ENCODE peak calls at places on chromosomes 1 and 21, in eight cellular contexts. U is T-helper 2 cell; I is activated T-helper 9 cell treated with anti-CD3 and anti-CD28 coated beads, Interleukin-2, amount 50 U/mL, for 16 hours; D is left ventricle myocardium superior; R is NCI-H526; K is CD8-positive, alpha-beta memory T cell; J is stimulated activated CD4-positive, alpha-beta T cell treated with anti-CD3 and anti-CD28 coated beads, Interleukin-4, amount 100 ng/mL, for 4 hours; H is naive B cell. F is an unnamed sample.

GRCh38 chr1:223331929-223332328 is 32.0 kb downstream of the SUSD4 start:
- DNase-seq in U (no peak), I (no peak), D (no peak), R (no peak), K (no peak), J (no peak), H (no peak), F (no peak)

GRCh38 chr1:176227579-176227978 is 20.5 kb upstream of the COP1 start:
- DNase-seq in U (no peak), I (no peak), D (no peak), R (no peak), K (no peak), J (no peak), H (no peak), F (no peak)

GRCh38 chr1:77929806-77930205 is 41.4 kb downstream of the NEXN start:
- DNase-seq in U (no peak), I (no peak), D (no peak), R (no peak), K (no peak), J (no peak), H (no peak), F (no peak)

GRCh38 chr1:245418029-245418428 is 263.2 kb downstream of the KIF26B start:
- DNase-seq in U (no peak), I (no peak), D (no peak), R (no peak), K (no peak), J (no peak), H (no peak), F (no peak)

GRCh38 chr1:30966690-30967369 is 58.3 kb upstream of the SDC3 start:
- DNase-seq in U (no peak), I (no peak), D (no peak), R (no peak), K (no peak), J (no peak), H (no peak), F (no peak)

GRCh38 chr1:63717511-63718120 is 56.2 kb upstream of the ROR1 start:
- DNase-seq in U (no peak), I (no peak), D (no peak), R (no peak), K (no peak), J (no peak), H (no peak), F (no peak)

GRCh38 chr1:215405211-215405610 is 161.9 kb upstream of the KCTD3 start:
- DNase-seq in U (no peak), I (no peak), D (no peak), R (no peak), K (no peak), J (no peak), H (no peak), F (no peak)

GRCh38 chr1:107649023-107649422 is 316.0 kb downstream of the VAV3 start:
- DNase-seq in U (no peak), I (no peak), D (no peak), R (no peak), K (no peak), J (no peak), H (no peak), F (no peak)

GRCh38 chr1:203274603-203275381 is 30.5 kb upstream of the BTG2 start:
- DNase-seq in U (no peak), I (no peak), D (no peak), R (no peak), K (no peak), J (no peak), H (peak), F (no peak)

GRCh38 chr1:216599851-216600250 is 123.4 kb downstream of the ESRRG start:
- DNase-seq in U (no peak), I (no peak), D (no peak), R (no peak), K (no peak), J (no peak), H (no peak), F (no peak)

GRCh38 chr1:184947497-184948256 is 26.6 kb downstream of the NIBAN1 start:
- DNase-seq in U (no peak), I (no peak), D (no peak), R (no peak), K (no peak), J (no peak), H (no peak), F (no peak)

GRCh38 chr21:15514073-15514946 is 215.5 kb upstream of the USP25 start:
- DNase-seq in U (peak), I (peak), D (no peak), R (no peak), K (peak), J (peak), H (peak), F (peak)

GRCh38 chr1:1091344-1092148 is 17.4 kb upstream of the RNF223 start:
- DNase-seq in U (no peak), I (no peak), D (no peak), R (no peak), K (no peak), J (no peak), H (no peak), F (no peak)

GRCh38 chr1:228005511-228006033 is 1.2 kb upstream of the WNT3A start:
- DNase-seq in U (no peak), I (no peak), D (no peak), R (no peak), K (no peak), J (no peak), H (no peak), F (no peak)

GRCh38 chr1:172976222-172977041 is 74.3 kb downstream of the TNFSF18 start:
- DNase-seq in U (no peak), I (no peak), D (no peak), R (no peak), K (no peak), J (no peak), H (no peak), F (no peak)

GRCh38 chr1:244866355-244866754 is 2.0 kb upstream of the HNRNPU start:
- DNase-seq in U (no peak), I (no peak), D (no peak), R (no peak), K (no peak), J (no peak), H (no peak), F (no peak)

GRCh38 chr1:67489643-67490042 is 59.4 kb upstream of the SERBP1 start:
- DNase-seq in U (no peak), I (no peak), D (no peak), R (peak), K (peak), J (no peak), H (peak), F (no peak)

GRCh38 chr1:21378705-21379494 is 61.0 kb upstream of the NBPF3 start:
- DNase-seq in U (no peak), I (no peak), D (no peak), R (no peak), K (no peak), J (no peak), H (no peak), F (no peak)

GRCh38 chr1:110292327-110292741 is 46.8 kb upstream of the RBM15 start:
- DNase-seq in U (no peak), I (no peak), D (no peak), R (no peak), K (no peak), J (no peak), H (no peak), F (no peak)

GRCh38 chr1:50967416-50968020 is 2.5 kb upstream of the CDKN2C start:
- DNase-seq in U (no peak), I (no peak), D (no peak), R (peak), K (no peak), J (no peak), H (no peak), F (no peak)

GRCh38 chr1:175919001-175919400 is 175.6 kb upstream of the TNR start:
- DNase-seq in U (no peak), I (no peak), D (no peak), R (no peak), K (no peak), J (no peak), H (no peak), F (no peak)

GRCh38 chr1:28456078-28456477 is 49.8 kb upstream of the RCC1 start:
- DNase-seq in U (no peak), I (no peak), D (no peak), R (no peak), K (no peak), J (no peak), H (no peak), F (no peak)

GRCh38 chr1:2555634-2556276 is 416 bp upstream of the TNFRSF14 start:
- DNase-seq in U (peak), I (peak), D (peak), R (no peak), K (peak), J (peak), H (peak), F (peak)

GRCh38 chr1:212162635-212163034 is 122.6 kb upstream of the PPP2R5A start:
- DNase-seq in U (no peak), I (no peak), D (peak), R (no peak), K (peak), J (no peak), H (no peak), F (no peak)

GRCh38 chr1:25848531-25848930 is 10.7 kb downstream of the AUNIP start:
- DNase-seq in U (no peak), I (no peak), D (no peak), R (no peak), K (no peak), J (no peak), H (no peak), F (no peak)

GRCh38 chr1:3775498-3776230 is 3.1 kb downstream of the SMIM1 start:
- DNase-seq in U (peak), I (peak), D (peak), R (peak), K (peak), J (peak), H (peak), F (peak)

GRCh38 chr1:26350701-26351590 is 3.0 kb downstream of the CRYBG2 start:
- DNase-seq in U (no peak), I (no peak), D (no peak), R (no peak), K (no peak), J (no peak), H (no peak), F (no peak)

GRCh38 chr1:26913389-26913753 is 404 bp downstream of the NR0B2 start:
- DNase-seq in U (no peak), I (no peak), D (no peak), R (no peak), K (no peak), J (no peak), H (no peak), F (no peak)

GRCh38 chr1:66003690-66004089 is 211.0 kb downstream of the PDE4B start:
- DNase-seq in U (no peak), I (no peak), D (no peak), R (peak), K (no peak), J (no peak), H (no peak), F (no peak)

GRCh38 chr1:210586785-210587184 is 258.1 kb downstream of the HHAT start:
- DNase-seq in U (no peak), I (no peak), D (no peak), R (no peak), K (no peak), J (no peak), H (no peak), F (no peak)

GRCh38 chr21:34100789-34101188 is 27.4 kb downstream of the MRPS6 start:
- DNase-seq in U (no peak), I (no peak), D (no peak), R (no peak), K (no peak), J (no peak), H (no peak), F (no peak)

GRCh38 chr1:20233394-20233793 is 47.1 kb upstream of the PLA2G2C start:
- DNase-seq in U (no peak), I (no peak), D (no peak), R (no peak), K (no peak), J (no peak), H (no peak), F (peak)

F was measured in stimulated activated naive CD4-positive, alpha-beta T cell.